ENCODE peak calls at places on chromosomes 3 and 15, in ten cellular contexts. N is mesothelial cell of epicardium, J is ovary, D is A673, M is endothelial cell, Y is nephron progenitor cell, B is H9, U is colonic mucosa, F is mucosa of descending colon, G is fibroblast of lung. P is an unnamed sample.
A peak's percentile ranks its signal among the peaks of the same experiment; 100 is the strongest.

GRCh38 chr15:98799991-98800390 is 151.7 kb downstream of the IGF1R start:
- DNase-seq in N (no peak), J (no peak), D (no peak), M (no peak), Y (no peak), B (no peak), U (peak; percentile 25), F (no peak), G (peak; percentile 36), P (no peak)

GRCh38 chr15:80773122-80773551 is 6.0 kb upstream of the CEMIP start:
- DNase-seq in N (no peak), J (no peak), D (no peak), M (no peak), Y (no peak), B (no peak), U (no peak), F (no peak), G (peak; percentile 74), P (no peak)

GRCh38 chr15:65460948-65461347 is 38.2 kb upstream of the IGDCC4 start:
- DNase-seq in N (no peak), J (no peak), D (peak; percentile 22), M (no peak), Y (no peak), B (no peak), U (no peak), F (no peak), G (peak; percentile 49), P (no peak)

GRCh38 chr3:40691598-40691905 is 166.8 kb downstream of the ZNF621 start:
- DNase-seq in N (no peak), J (no peak), D (no peak), M (no peak), Y (no peak), B (no peak), U (no peak), F (no peak), G (no peak), P (peak; percentile 17)

GRCh38 chr3:13238687-13239466 is 165.6 kb upstream of the IQSEC1 start:
- DNase-seq in N (no peak), J (no peak), D (no peak), M (no peak), Y (no peak), B (no peak), U (no peak), F (no peak), G (no peak), P (no peak)

GRCh38 chr3:115498898-115499297 is 124.4 kb upstream of the GAP43 start:
- DNase-seq in N (no peak), J (no peak), D (no peak), M (no peak), Y (no peak), B (no peak), U (no peak), F (no peak), G (no peak), P (no peak)

GRCh38 chr15:62112616-62113593 is 46.1 kb downstream of the C2CD4A start:
- DNase-seq in N (no peak), J (no peak), D (peak; percentile 21), M (no peak), Y (no peak), B (no peak), U (no peak), F (no peak), G (peak; percentile 86), P (peak; percentile 59)

GRCh38 chr3:37457392-37458065 is 283.1 kb upstream of the LRRFIP2 start:
- DNase-seq in N (no peak), J (no peak), D (peak; percentile 49), M (peak; percentile 51), Y (no peak), B (no peak), U (no peak), F (no peak), G (no peak), P (no peak)

GRCh38 chr3:149579838-149580542 is 77.8 kb downstream of the WWTR1 start:
- DNase-seq in N (no peak), J (no peak), D (no peak), M (no peak), Y (no peak), B (no peak), U (no peak), F (no peak), G (peak; percentile 92), P (no peak)

GRCh38 chr3:195839260-195840010 is 27.7 kb upstream of the MUC4 start:
- DNase-seq in N (no peak), J (no peak), D (no peak), M (no peak), Y (no peak), B (no peak), U (no peak), F (no peak), G (no peak), P (no peak)

GRCh38 chr3:182904164-182904563 is 76.2 kb downstream of the DCUN1D1 start:
- DNase-seq in N (no peak), J (no peak), D (no peak), M (no peak), Y (no peak), B (no peak), U (no peak), F (no peak), G (no peak), P (no peak)
- TF ChIP-seq CTCF in N (no peak), J (no peak), D (no peak), M (peak; percentile 38), Y (peak; percentile 15), B (peak; percentile 57), U (no peak), F (no peak), G (no peak), P (peak; percentile 54)

DNA sequence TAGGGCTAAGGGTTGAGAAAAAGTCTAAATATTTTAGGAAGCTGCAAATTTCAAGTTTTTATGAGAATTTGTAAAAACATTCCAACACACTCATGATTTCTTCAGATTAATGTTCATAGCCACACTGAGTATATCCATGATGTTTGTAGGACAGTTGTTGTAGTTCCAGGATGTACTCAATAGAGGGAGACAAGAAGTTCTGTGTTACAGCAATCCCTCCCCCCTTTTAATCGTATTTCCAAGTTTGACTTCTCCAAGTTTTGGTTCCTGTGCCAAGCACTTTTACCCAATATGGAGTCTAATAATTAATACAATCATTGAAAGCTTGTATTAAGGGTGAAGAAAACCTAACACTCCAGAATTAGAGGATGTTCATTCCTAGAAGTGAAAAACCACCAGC is 143.4 kb downstream of the FEZF2 start:
- DNase-seq in N (no peak), J (no peak), D (peak; percentile 12), M (no peak), Y (no peak), B (no peak), U (no peak), F (no peak), G (peak; percentile 14), P (no peak)
- TF ChIP-seq CTCF in N (no peak), J (no peak), D (peak; percentile 44), M (peak; percentile 50), Y (peak; percentile 37), B (peak; percentile 64), U (peak; percentile 12), F (no peak), G (peak; percentile 46), P (no peak)

DNA sequence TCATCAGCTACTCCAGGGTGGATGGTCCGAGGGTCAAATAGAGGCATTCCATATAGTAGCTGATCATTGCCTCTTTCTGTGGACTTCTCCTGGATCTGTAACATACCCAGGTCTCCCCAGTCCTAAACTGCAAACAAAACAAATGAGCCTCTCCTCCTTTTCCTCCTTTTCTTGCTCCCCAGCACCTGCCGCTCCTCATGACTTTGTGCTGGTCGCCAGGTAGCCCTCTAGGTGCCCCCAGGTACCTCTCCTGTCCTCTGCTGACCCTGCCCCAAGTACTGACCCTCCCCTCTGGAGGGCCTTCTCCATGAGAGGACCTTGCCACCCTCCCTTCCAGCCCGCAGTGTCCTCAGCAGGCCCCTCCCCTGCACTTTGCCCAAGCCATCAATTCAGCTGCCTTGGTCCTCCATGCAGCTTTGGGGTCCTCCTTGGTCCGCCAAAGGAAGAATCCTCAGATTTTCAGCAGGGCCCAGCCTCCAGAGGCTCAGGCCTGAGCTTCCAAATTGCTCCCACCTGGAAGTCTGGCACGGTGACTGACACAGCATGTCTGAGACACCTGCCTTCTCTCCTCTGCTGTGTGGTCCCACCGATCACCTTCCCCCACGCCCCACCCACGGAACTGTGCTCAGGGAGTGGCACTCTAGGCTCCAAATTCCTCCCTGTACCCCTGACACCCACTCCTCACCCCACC is 111.0 kb downstream of the LRRK1 start:
- DNase-seq in N (peak; percentile 1), J (peak; percentile 7), D (no peak), M (no peak), Y (no peak), B (peak; percentile 17), U (peak; percentile 11), F (no peak), G (no peak), P (no peak)
- TF ChIP-seq CTCF in N (no peak), J (no peak), D (no peak), M (no peak), Y (no peak), B (no peak), U (no peak), F (no peak), G (no peak), P (no peak)

GRCh38 chr15:42736178-42736792 is 643 bp downstream of the CDAN1 start:
- DNase-seq in N (no peak), J (peak; percentile 55), D (peak; percentile 27), M (peak; percentile 37), Y (no peak), B (no peak), U (no peak), F (no peak), G (peak; percentile 7), P (no peak)

GRCh38 chr15:42735382-42736165 is 1.4 kb downstream of the CDAN1 start:
- DNase-seq in N (no peak), J (no peak), D (no peak), M (no peak), Y (no peak), B (no peak), U (no peak), F (no peak), G (no peak), P (no peak)

GRCh38 chr15:42737529-42738328 is 801 bp upstream of the CDAN1 start:
- DNase-seq in N (no peak), J (no peak), D (peak; percentile 59), M (no peak), Y (no peak), B (no peak), U (peak; percentile 64), F (no peak), G (no peak), P (peak; percentile 61)

GRCh38 chr15:42734076-42734672 is 2.8 kb downstream of the CDAN1 start:
- DNase-seq in N (no peak), J (no peak), D (no peak), M (no peak), Y (no peak), B (no peak), U (no peak), F (no peak), G (no peak), P (no peak)

DNA sequence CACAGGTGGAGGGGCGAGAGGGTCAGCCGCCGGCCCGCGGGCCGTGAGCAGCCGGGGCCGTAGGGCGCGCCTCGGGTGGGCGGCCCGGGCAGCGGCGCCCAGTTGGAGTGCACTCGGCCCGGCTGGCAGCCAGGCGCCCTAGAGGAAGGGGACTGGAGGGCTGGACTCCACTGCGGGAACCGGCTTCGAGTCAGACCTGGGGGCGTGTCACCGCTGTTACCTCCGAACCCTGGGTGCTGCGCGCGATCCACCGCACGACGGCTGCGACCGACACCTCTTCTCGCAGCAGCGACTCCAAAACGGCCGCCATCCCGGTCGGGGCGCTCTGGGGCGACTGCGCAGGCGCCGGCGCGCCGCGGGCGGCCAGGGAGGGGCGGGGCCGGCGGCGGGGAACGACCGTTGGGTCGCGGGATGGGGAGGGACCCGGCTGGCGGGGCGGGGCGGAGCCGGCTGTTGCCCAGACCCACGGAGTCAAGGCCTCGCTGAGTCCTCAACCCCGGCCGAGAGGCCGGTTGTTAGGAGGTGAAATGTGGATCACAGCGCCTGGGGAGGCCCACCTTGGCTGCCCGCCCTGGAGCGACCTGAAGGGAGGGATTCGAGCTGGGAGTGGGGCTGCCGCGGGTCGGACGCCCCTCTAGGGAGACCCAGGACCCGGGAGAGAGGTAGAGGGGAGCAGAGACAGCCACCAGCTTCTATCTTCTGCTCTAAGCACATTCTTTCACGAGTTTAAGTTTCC is at the start of gene CDAN1:
- DNase-seq in N (peak; percentile 86), J (peak; percentile 95), D (peak; percentile 90), M (peak; percentile 97), Y (peak; percentile 96), B (peak; percentile 91), U (peak; percentile 93), F (peak; percentile 93), G (peak; percentile 75), P (peak; percentile 87)
- TF ChIP-seq CTCF in N (no peak), J (no peak), D (no peak), M (no peak), Y (no peak), B (no peak), U (no peak), F (no peak), G (no peak), P (no peak)

P was measured in Calu3.